ENCODE peak calls at places on chromosome 9, in seven cellular contexts. F, W, Y, L, S, X and Q are unnamed samples.
A peak's percentile ranks its signal among the peaks of the same experiment; 100 is the strongest.

GRCh38 chr9:103660830-103661229 is 433.3 kb upstream of the SMC2 start:
- DNase-seq in W (no peak), Y (no peak), F (no peak), S (no peak), X (no peak), L (no peak), Q (no peak)

GRCh38 chr9:120486347-120486746 is 93.6 kb downstream of the CDK5RAP2 start:
- DNase-seq in Y (no peak), F (no peak), S (no peak), X (no peak), L (no peak), W (no peak), Q (no peak)

GRCh38 chr9:136587944-136588662 is 42.3 kb upstream of the NOTCH1 start:
- DNase-seq in F (no peak), Y (peak; percentile 58), W (peak; percentile 77), S (no peak), X (no peak), L (no peak), Q (no peak)

GRCh38 chr9:127091526-127091925 is 30.9 kb downstream of the ANGPTL2 start:
- DNase-seq in Y (no peak), X (no peak), W (no peak), L (no peak), F (no peak), S (no peak), Q (no peak)

GRCh38 chr9:78383130-78383529 is 86.2 kb downstream of the PSAT1 start:
- DNase-seq in F (no peak), S (no peak), L (no peak), X (no peak), Y (no peak), W (no peak), Q (no peak)

GRCh38 chr9:73200694-73201432 is 49.2 kb downstream of the ANXA1 start:
- DNase-seq in F (peak; percentile 45), L (peak; percentile 26), X (peak; percentile 39), S (no peak), Y (peak; percentile 41), W (peak; percentile 9), Q (peak; percentile 62)

GRCh38 chr9:88388886-88389617 is 808 bp downstream of the SPIN1 start:
- DNase-seq in L (peak; percentile 44), S (no peak), X (peak; percentile 63), Y (peak; percentile 56), W (peak; percentile 75), F (peak; percentile 54), Q (no peak)

GRCh38 chr9:130358928-130359327 is 85.8 kb upstream of the ASS1 start:
- DNase-seq in S (no peak), Y (no peak), X (no peak), L (no peak), W (no peak), F (no peak), Q (no peak)

GRCh38 chr9:35028341-35028740 is 38.8 kb downstream of the DNAJB5 start:
- DNase-seq in Y (no peak), L (no peak), S (no peak), W (no peak), F (no peak), X (no peak), Q (no peak)

GRCh38 chr9:136835162-136835931 is 6.9 kb upstream of the AJM1 start:
- DNase-seq in F (no peak), W (no peak), L (no peak), Y (no peak), X (no peak), S (no peak), Q (no peak)

GRCh38 chr9:4126996-4127395 is 172.9 kb downstream of the GLIS3 start:
- DNase-seq in S (no peak), X (no peak), W (no peak), Y (no peak), F (no peak), L (no peak), Q (no peak)

GRCh38 chr9:136143215-136144001 is 24.7 kb upstream of the TMEM250 start:
- DNase-seq in W (no peak), S (no peak), X (no peak), F (no peak), L (no peak), Y (peak; percentile 40), Q (peak; percentile 16)

GRCh38 chr9:738209-738915 is 103.1 kb upstream of the DMRT1 start:
- DNase-seq in F (no peak), S (no peak), X (peak; percentile 92), L (no peak), W (no peak), Y (no peak), Q (no peak)

GRCh38 chr9:136204838-136205706 is at the start of gene LHX3:
- DNase-seq in F (no peak), L (no peak), S (no peak), Y (no peak), W (peak; percentile 70), X (no peak), Q (no peak)

GRCh38 chr9:111961011-111961410 is 64.4 kb downstream of the UGCG start:
- DNase-seq in L (no peak), Y (peak; percentile 76), X (peak; percentile 64), F (no peak), S (no peak), W (no peak), Q (no peak)

GRCh38 chr9:136093331-136093986 is 1.6 kb downstream of the NACC2 start:
- DNase-seq in X (peak; percentile 56), Y (no peak), S (no peak), W (no peak), F (no peak), L (no peak), Q (no peak)

GRCh38 chr9:111298831-111299603 is 31.0 kb downstream of the OR2K2 start:
- DNase-seq in Y (peak; percentile 62), W (peak; percentile 36), L (peak; percentile 50), F (peak; percentile 67), X (peak; percentile 42), S (no peak), Q (no peak)

GRCh38 chr9:69307446-69308216 is 17.4 kb upstream of the ENTREP1 start:
- DNase-seq in X (peak; percentile 45), F (no peak), S (no peak), Y (no peak), W (peak; percentile 24), L (no peak), Q (no peak)

GRCh38 chr9:3241290-3241689 is 284.5 kb downstream of the RFX3 start:
- DNase-seq in X (no peak), Y (no peak), F (no peak), W (no peak), L (no peak), S (no peak), Q (no peak)

GRCh38 chr9:136220017-136220729 is 15.2 kb upstream of the LHX3 start:
- DNase-seq in W (no peak), L (peak; percentile 35), X (peak; percentile 93), F (no peak), S (no peak), Y (no peak), Q (no peak)

GRCh38 chr9:113261917-113262671 is 13.3 kb downstream of the CDC26 start:
- DNase-seq in S (no peak), F (no peak), X (no peak), W (no peak), L (no peak), Y (no peak), Q (no peak)